ENCODE peak calls at places on chromosomes 13 and 19, in four cellular contexts. One of them, this sample, is unnamed.

GRCh38 chr13:101492251-101492910 is 39.9 kb downstream of the ITGBL1 start:
- DNase-seq in heart right ventricle: no peak
- DNase-seq in CD8-positive, alpha-beta T cell: no peak
- DNase-seq in ascending aorta: no peak
- DNase-seq in this sample: no peak

GRCh38 chr13:50284540-50284939 is 269.3 kb downstream of the KCNRG start:
- DNase-seq in ascending aorta: no peak
- DNase-seq in CD8-positive, alpha-beta T cell: no peak
- DNase-seq in heart right ventricle: no peak
- DNase-seq in this sample: no peak

GRCh38 chr19:12801466-12802266 is at the start of the genes PRDX2 and THSD8:
- DNase-seq in ascending aorta: no peak
- DNase-seq in CD8-positive, alpha-beta T cell: peak; percentile 69
- DNase-seq in heart right ventricle: peak; percentile 86
- DNase-seq in this sample: peak; percentile 92

GRCh38 chr13:32783067-32783466 is 196.8 kb downstream of the PDS5B start:
- DNase-seq in ascending aorta: no peak
- DNase-seq in CD8-positive, alpha-beta T cell: no peak
- DNase-seq in heart right ventricle: no peak
- DNase-seq in this sample: no peak

GRCh38 chr13:30551194-30551593 is 66.5 kb upstream of the USPL1 start:
- DNase-seq in heart right ventricle: no peak
- DNase-seq in ascending aorta: no peak
- DNase-seq in CD8-positive, alpha-beta T cell: no peak
- DNase-seq in this sample: no peak

GRCh38 chr13:110291286-110291685 is 15.7 kb downstream of the COL4A1 start:
- DNase-seq in ascending aorta: no peak
- DNase-seq in CD8-positive, alpha-beta T cell: no peak
- DNase-seq in heart right ventricle: no peak
- DNase-seq in this sample: no peak

GRCh38 chr13:45352031-45352430 is 11.0 kb upstream of the TPT1 start:
- DNase-seq in CD8-positive, alpha-beta T cell: no peak
- DNase-seq in ascending aorta: no peak
- DNase-seq in heart right ventricle: no peak
- DNase-seq in this sample: no peak

GRCh38 chr19:18144906-18145305 is 8.1 kb upstream of the PIK3R2 start:
- DNase-seq in ascending aorta: no peak
- DNase-seq in heart right ventricle: no peak
- DNase-seq in CD8-positive, alpha-beta T cell: no peak
- DNase-seq in this sample: no peak

GRCh38 chr19:50036905-50037304 is 11.1 kb downstream of the ZNF473 start:
- DNase-seq in heart right ventricle: no peak
- DNase-seq in CD8-positive, alpha-beta T cell: no peak
- DNase-seq in ascending aorta: no peak
- DNase-seq in this sample: no peak

GRCh38 chr13:40272776-40273139 is 393.7 kb downstream of the FOXO1 start:
- DNase-seq in heart right ventricle: no peak
- DNase-seq in CD8-positive, alpha-beta T cell: no peak
- DNase-seq in ascending aorta: no peak
- DNase-seq in this sample: no peak

GRCh38 chr19:46958542-46958941 is 61.1 kb upstream of the NPAS1 start:
- DNase-seq in CD8-positive, alpha-beta T cell: no peak
- DNase-seq in heart right ventricle: no peak
- DNase-seq in ascending aorta: no peak
- DNase-seq in this sample: no peak

GRCh38 chr13:45445053-45445452 is 19.7 kb upstream of the COG3 start:
- DNase-seq in heart right ventricle: no peak
- DNase-seq in CD8-positive, alpha-beta T cell: no peak
- DNase-seq in ascending aorta: no peak
- DNase-seq in this sample: no peak

GRCh38 chr13:102286326-102286725 is 115.5 kb downstream of the FGF14 start:
- DNase-seq in heart right ventricle: no peak
- DNase-seq in CD8-positive, alpha-beta T cell: no peak
- DNase-seq in ascending aorta: no peak
- DNase-seq in this sample: no peak

GRCh38 chr13:50393641-50394040 is 378.4 kb downstream of the KCNRG start:
- DNase-seq in CD8-positive, alpha-beta T cell: no peak
- DNase-seq in heart right ventricle: peak; percentile 17
- DNase-seq in ascending aorta: no peak
- DNase-seq in this sample: no peak

GRCh38 chr19:54030895-54031586 is 32.7 kb downstream of the VSTM1 start:
- DNase-seq in heart right ventricle: no peak
- DNase-seq in CD8-positive, alpha-beta T cell: no peak
- DNase-seq in ascending aorta: no peak
- DNase-seq in this sample: no peak

GRCh38 chr19:6047741-6048231 is 62.5 kb downstream of the RFX2 start:
- DNase-seq in heart right ventricle: no peak
- DNase-seq in CD8-positive, alpha-beta T cell: no peak
- DNase-seq in ascending aorta: no peak
- DNase-seq in this sample: no peak

GRCh38 chr19:10258080-10258710 is 6.2 kb downstream of the MRPL4 start:
- DNase-seq in ascending aorta: no peak
- DNase-seq in heart right ventricle: no peak
- DNase-seq in CD8-positive, alpha-beta T cell: no peak
- DNase-seq in this sample: no peak

GRCh38 chr13:29830000-29830399 is 20.4 kb downstream of the UBL3 start:
- DNase-seq in CD8-positive, alpha-beta T cell: no peak
- DNase-seq in heart right ventricle: no peak
- DNase-seq in ascending aorta: no peak
- DNase-seq in this sample: no peak

GRCh38 chr19:12230751-12231733 is 63.6 kb downstream of the ZNF44 start:
- DNase-seq in ascending aorta: no peak
- DNase-seq in heart right ventricle: peak; percentile 32
- DNase-seq in CD8-positive, alpha-beta T cell: no peak
- DNase-seq in this sample: no peak

GRCh38 chr19:34351382-34351802 is 13.6 kb upstream of the GPI start:
- DNase-seq in heart right ventricle: no peak
- DNase-seq in CD8-positive, alpha-beta T cell: no peak
- DNase-seq in ascending aorta: no peak
- DNase-seq in this sample: no peak

GRCh38 chr13:112583592-112584277 is 4.2 kb downstream of the TUBGCP3 start:
- DNase-seq in ascending aorta: peak; percentile 30
- DNase-seq in CD8-positive, alpha-beta T cell: no peak
- DNase-seq in heart right ventricle: no peak
- DNase-seq in this sample: no peak
- H3K4me1 ChIP-seq in ascending aorta: peaks cover 12% of the 10 kb centered on the region
- H3K4me1 ChIP-seq in CD8-positive, alpha-beta T cell: peaks cover 13% of the 10 kb centered on the region
- H3K4me1 ChIP-seq in heart right ventricle: peaks cover 23% of the 10 kb centered on the region
- H3K4me1 ChIP-seq in this sample: peaks cover 17% of the 10 kb centered on the region

GRCh38 chr19:39686739-39687138 is 17.5 kb upstream of the LGALS14 start:
- DNase-seq in ascending aorta: no peak
- DNase-seq in CD8-positive, alpha-beta T cell: no peak
- DNase-seq in heart right ventricle: no peak
- DNase-seq in this sample: no peak
- H3K27me3 ChIP-seq in ascending aorta: no peaks in the 10 kb centered on the region
- H3K27me3 ChIP-seq in CD8-positive, alpha-beta T cell: no peaks in the 10 kb centered on the region
- H3K27me3 ChIP-seq in heart right ventricle: no peaks in the 10 kb centered on the region
- H3K27me3 ChIP-seq in this sample: peaks cover 4% of the 10 kb centered on the region

GRCh38 chr19:1410136-1410786 is 2.9 kb downstream of the DAZAP1 start:
- DNase-seq in CD8-positive, alpha-beta T cell: no peak
- DNase-seq in heart right ventricle: no peak
- DNase-seq in ascending aorta: no peak
- DNase-seq in this sample: no peak
- H3K4me1 ChIP-seq in CD8-positive, alpha-beta T cell: peaks cover 61% of the 10 kb centered on the region
- H3K4me1 ChIP-seq in heart right ventricle: peaks cover 69% of the 10 kb centered on the region
- H3K4me1 ChIP-seq in ascending aorta: peaks cover 36% of the 10 kb centered on the region
- H3K4me1 ChIP-seq in this sample: peaks cover 60% of the 10 kb centered on the region

DNA sequence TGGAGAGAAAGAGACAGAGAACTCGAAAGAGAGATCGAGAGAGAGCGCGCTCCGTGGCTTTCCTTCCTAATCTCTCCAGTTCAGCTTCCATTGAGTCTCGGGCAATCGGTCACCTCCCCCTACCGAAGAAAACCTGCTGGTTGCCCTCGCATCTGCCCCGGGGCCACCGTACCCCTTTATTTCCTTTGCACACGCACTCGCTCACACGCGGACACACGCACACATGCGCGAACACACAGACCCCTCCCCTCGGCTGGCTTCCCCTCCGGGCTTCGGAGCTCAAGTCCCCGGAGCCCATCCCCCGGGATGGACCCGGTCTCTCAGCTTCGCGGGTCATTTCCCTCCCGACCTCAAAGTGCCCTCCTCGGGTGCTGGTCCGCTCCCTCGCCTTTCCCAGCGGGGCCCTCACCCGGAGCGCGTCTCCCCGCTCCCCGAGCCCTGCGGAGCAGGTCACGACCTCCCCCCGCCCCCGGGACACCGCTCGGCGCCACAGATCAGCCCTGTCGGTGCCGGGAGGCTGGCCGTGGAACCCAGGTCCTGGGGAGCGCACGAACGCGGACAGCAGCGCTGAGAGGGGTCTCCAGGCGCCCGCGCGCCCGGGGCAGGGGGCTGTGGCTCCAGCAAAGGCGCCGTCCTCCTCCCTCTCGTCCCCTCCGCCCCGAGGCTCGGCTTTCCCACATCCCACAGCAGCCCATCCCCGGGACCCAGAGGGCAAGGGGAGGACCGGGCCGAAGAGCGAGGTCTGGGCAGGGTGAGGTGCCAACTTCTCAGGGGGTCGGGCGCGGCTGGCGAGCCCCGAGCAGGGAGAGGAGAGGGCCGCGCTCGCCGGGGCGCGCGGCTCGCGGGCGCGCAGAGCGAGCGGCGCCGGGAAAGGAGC is 1.8 kb downstream of the DACH1 start:
- DNase-seq in ascending aorta: no peak
- DNase-seq in CD8-positive, alpha-beta T cell: no peak
- DNase-seq in heart right ventricle: peak; percentile 54
- DNase-seq in this sample: peak; percentile 66
- H3K27me3 ChIP-seq in ascending aorta: peaks cover 9% of the 10 kb centered on the region
- H3K27me3 ChIP-seq in CD8-positive, alpha-beta T cell: no peaks in the 10 kb centered on the region
- H3K27me3 ChIP-seq in heart right ventricle: peaks cover 8% of the 10 kb centered on the region
- H3K27me3 ChIP-seq in this sample: peaks cover 12% of the 10 kb centered on the region

This sample was measured in upper lobe of right lung.